ENCODE peak calls at places on chromosomes 5 and 9, in four cellular contexts. S is fibroblast of the aortic adventitia, O is tibial artery, W is neural progenitor cell. Z is an unnamed sample.

GRCh38 chr9:89606567-89607311 is 1.9 kb downstream of the GADD45G start:
- DNase-seq in O (peak), S (peak), W (peak), Z (no peak)

GRCh38 chr9:125867752-125868400 is 120.7 kb downstream of the PBX3 start:
- DNase-seq in S (peak), O (no peak), W (no peak), Z (no peak)

GRCh38 chr9:77909306-77909705 is 122.3 kb downstream of the GNAQ start:
- DNase-seq in O (no peak), W (no peak), S (no peak), Z (no peak)

GRCh38 chr9:91658513-91659105 is 235.0 kb upstream of the NFIL3 start:
- DNase-seq in S (no peak), O (no peak), W (no peak), Z (no peak)

GRCh38 chr5:97078958-97079357 is 63.5 kb downstream of the LIX1 start:
- DNase-seq in W (peak), O (no peak), S (peak), Z (no peak)

GRCh38 chr9:76808636-76809035 is 44.4 kb downstream of the PCA3 start:
- DNase-seq in W (no peak), O (no peak), S (no peak), Z (no peak)

GRCh38 chr9:95874989-95875304 is 544 bp upstream of the ERCC6L2 start:
- DNase-seq in S (no peak), W (peak), O (peak), Z (no peak)

GRCh38 chr9:107280543-107280942 is 2.5 kb upstream of the RAD23B start:
- DNase-seq in O (no peak), S (no peak), W (no peak), Z (no peak)

GRCh38 chr9:82570226-82570625 is 492.7 kb downstream of the RASEF start:
- DNase-seq in S (no peak), O (no peak), W (no peak), Z (no peak)

GRCh38 chr9:104992696-104993095 is 64.7 kb upstream of the ABCA1 start:
- DNase-seq in S (peak), O (no peak), W (no peak), Z (peak)

GRCh38 chr9:70218767-70219166 is 40.0 kb upstream of the SMC5 start:
- DNase-seq in O (no peak), W (no peak), S (peak), Z (peak)

GRCh38 chr9:125752070-125752628 is 5.0 kb downstream of the PBX3 start:
- DNase-seq in W (peak), S (no peak), O (no peak), Z (peak)

GRCh38 chr5:1059884-1060263 is 51.3 kb downstream of the NKD2 start:
- DNase-seq in W (no peak), O (no peak), S (no peak), Z (no peak)

GRCh38 chr5:127942246-127943060 is 141.1 kb upstream of the SLC12A2 start:
- DNase-seq in W (no peak), O (no peak), S (no peak), Z (peak)

GRCh38 chr5:151885138-151885908 is 39.3 kb downstream of the GLRA1 start:
- DNase-seq in O (no peak), W (no peak), S (no peak), Z (no peak)

GRCh38 chr5:16574789-16575785 is 41.7 kb downstream of the RETREG1 start:
- DNase-seq in S (peak), O (peak), W (peak), Z (peak)

GRCh38 chr9:121974421-121974820 is 118.7 kb downstream of the TTLL11 start:
- DNase-seq in S (no peak), W (no peak), O (no peak), Z (no peak)

GRCh38 chr9:132644251-132644650 is 25.5 kb downstream of the DDX31 start:
- DNase-seq in W (peak), O (no peak), S (no peak), Z (no peak)

GRCh38 chr5:110852541-110852940 is 113.7 kb downstream of the SLC25A46 start:
- DNase-seq in O (no peak), S (no peak), W (no peak), Z (no peak)

GRCh38 chr5:6649186-6649585 is 15.9 kb downstream of the SRD5A1 start:
- DNase-seq in O (no peak), W (peak), S (no peak), Z (no peak)

GRCh38 chr5:158979749-158980521 is 119.8 kb downstream of the EBF1 start:
- DNase-seq in W (peak), O (peak), S (peak), Z (peak)

GRCh38 chr5:114695292-114695904 is 333.5 kb downstream of the KCNN2 start:
- DNase-seq in W (no peak), O (no peak), S (no peak), Z (no peak)

GRCh38 chr5:122392844-122393243 is 80.8 kb downstream of the SNCAIP start:
- DNase-seq in O (no peak), S (peak), W (no peak), Z (no peak)

GRCh38 chr9:16458696-16459420 is 411.6 kb downstream of the BNC2 start:
- DNase-seq in O (no peak), S (peak), W (no peak), Z (peak)

GRCh38 chr5:128462330-128462729 is 75.7 kb downstream of the FBN2 start:
- DNase-seq in W (no peak), O (no peak), S (no peak), Z (no peak)

DNA sequence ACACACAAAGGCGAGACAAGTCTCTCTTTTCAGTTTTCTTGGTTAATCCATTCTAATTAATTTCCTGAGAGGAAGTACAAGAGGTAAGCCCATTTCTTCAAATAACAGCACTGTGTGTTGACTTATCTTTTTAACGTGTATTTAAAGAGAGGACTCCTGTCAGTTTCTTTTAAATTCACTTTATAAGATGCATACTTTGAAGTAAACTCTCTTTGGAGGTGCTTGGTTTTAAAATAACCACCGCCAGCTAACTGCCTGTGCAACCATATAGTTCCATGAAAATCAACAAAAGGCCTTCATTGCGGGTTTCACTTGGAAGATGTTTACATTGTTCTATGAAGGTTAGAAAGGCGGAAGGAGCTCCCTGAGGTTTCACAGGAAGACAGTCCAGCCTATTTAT is 13.1 kb upstream of the SERINC5 start:
- DNase-seq in O (no peak), S (no peak), W (peak), Z (no peak)
- H3K4me3 ChIP-seq in O (no peak), S (no peak), W (no peak), Z (no peak)

GRCh38 chr9:1052908-1053590 is 2.9 kb downstream of the DMRT2 start:
- DNase-seq in W (no peak), O (no peak), S (no peak), Z (no peak)

GRCh38 chr9:1051286-1052118 is 1.3 kb downstream of the DMRT2 start:
- DNase-seq in W (peak), O (no peak), S (no peak), Z (no peak)

GRCh38 chr9:1050125-1050895 is at the start of gene DMRT2:
- DNase-seq in W (no peak), O (peak), S (peak), Z (peak)

GRCh38 chr9:1053848-1054365 is 3.8 kb downstream of the DMRT2 start:
- DNase-seq in O (no peak), S (no peak), W (no peak), Z (no peak)

DNA sequence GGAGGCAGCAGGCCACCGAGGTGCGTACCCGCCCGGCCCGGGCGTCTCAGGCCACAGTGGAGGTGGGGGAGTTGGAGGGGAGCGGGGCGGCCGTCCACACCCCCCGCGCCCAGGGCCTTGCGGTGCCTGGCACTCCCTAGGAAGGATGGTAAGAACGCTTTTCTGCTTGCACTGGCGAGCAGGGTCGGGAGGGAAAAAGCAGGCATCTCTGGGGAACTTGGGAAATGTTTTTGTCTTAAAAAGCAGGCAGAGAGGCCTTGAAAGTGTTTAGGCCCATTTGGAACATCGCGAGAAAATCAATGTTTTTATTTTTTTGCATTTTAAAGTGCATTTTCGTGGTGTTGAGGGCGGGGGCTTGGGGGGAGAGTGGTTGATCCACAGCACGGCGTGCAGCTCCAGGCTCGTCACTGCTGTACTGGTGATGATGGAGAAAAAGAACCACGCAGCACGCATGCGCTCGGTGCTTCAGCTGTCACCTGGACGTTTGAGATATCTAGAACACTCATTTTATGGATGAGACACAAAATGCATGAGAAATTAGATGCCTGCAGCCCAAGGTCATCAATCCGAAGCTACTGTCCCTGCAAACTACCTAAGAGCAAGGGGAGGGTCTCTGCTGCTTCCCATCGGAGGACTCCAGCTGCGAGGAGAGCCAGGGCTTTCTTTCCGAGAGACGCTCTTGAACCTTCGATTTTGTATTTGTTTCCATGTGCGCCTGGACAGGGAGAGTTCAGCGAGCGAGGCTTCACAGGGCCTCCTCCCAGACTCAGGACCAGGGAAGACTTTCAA is 2.2 kb downstream of the DMRT2 start:
- DNase-seq in O (no peak), S (no peak), W (no peak), Z (no peak)
- TF ChIP-seq CTCF in O (no peak), S (no peak), W (no peak), Z (no peak)

DNA sequence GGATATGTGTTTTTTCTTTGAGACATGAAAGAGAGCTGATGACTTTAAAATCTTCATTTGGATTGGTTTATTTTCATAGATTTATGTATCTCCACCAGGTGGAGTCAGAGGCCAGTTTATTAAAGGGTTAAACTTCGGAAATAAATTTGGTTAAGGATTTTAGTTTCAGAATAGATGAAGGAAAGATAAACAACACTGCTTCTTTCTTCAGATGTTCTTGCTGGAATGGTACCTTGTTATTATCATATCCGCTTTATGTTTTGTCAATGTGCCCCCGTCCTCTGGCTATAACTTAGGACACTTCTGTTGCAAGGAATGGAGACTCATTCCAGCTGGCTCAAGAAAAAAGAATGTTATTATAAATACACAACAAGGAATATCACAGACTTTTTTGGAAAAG is 81.2 kb downstream of the ALDH1A1 start:
- DNase-seq in W (peak), O (no peak), S (peak), Z (peak)
- H3K4me3 ChIP-seq in W (no peak), O (no peak), S (peak), Z (no peak)

GRCh38 chr5:124182133-124182532 is 564.3 kb downstream of the ZNF608 start:
- DNase-seq in W (no peak), S (no peak), O (no peak), Z (no peak)
- TF ChIP-seq CTCF in W (no peak), S (no peak), O (no peak), Z (no peak)

GRCh38 chr9:129498451-129499376 is 122.2 kb downstream of the C9orf50 start:
- DNase-seq in O (no peak), S (no peak), W (no peak), Z (no peak)
- H3K4me3 ChIP-seq in O (peak), S (peak), W (no peak), Z (peak)

DNA sequence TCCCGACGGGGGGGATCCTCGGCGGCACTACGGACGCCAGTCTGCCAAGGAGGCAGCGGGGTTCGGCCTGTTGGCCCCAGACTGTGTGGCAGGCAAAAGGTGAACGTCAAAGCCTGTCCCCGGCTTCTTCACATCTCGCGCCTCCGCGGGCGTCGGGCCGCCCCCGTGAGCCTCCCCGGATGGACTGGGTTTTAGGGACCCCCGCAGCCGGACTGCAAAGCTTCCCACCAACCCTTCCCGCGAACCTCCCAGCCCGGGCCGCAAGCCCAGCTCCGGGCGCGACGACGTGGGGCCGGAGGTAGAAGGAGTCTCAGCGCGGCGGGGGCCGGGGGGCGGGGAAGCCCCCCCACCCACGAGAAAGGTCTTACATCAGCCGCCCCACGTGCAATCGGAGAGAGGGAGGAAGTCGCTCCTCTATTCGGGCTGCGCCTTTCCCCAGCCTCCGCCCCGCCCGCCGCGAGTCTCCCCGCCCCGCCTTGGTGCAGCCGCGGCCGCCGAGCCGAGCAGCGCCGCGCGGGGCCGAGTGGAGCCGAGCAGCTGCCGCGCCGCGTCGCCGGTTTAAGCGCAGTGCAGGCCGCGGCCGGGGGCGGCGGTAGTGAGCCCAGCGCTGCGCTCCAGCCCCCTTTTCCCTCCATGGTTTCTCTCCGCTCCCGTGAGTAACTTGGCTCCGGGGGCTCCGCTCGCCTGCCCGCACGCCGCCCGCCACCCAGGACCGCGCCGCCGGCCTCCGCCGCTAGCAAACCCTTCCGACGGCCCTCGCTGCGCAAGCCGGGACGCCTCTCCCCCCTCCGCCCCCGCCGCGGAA is at the start of gene ANP32B:
- DNase-seq in S (peak), O (peak), W (peak), Z (peak)
- TF ChIP-seq CTCF in S (peak), O (peak), W (peak), Z (peak)

GRCh38 chr9:110066929-110067716 is 140.8 kb downstream of the C9orf152 start:
- DNase-seq in W (no peak), S (peak), O (no peak), Z (no peak)

GRCh38 chr9:110073356-110073666 is 134.6 kb downstream of the C9orf152 start:
- DNase-seq in W (no peak), S (no peak), O (no peak), Z (no peak)

GRCh38 chr9:110072597-110073355 is 135.2 kb downstream of the C9orf152 start:
- DNase-seq in O (no peak), S (no peak), W (peak), Z (no peak)

GRCh38 chr9:110068212-110068611 is 139.7 kb downstream of the C9orf152 start:
- DNase-seq in O (no peak), S (no peak), W (no peak), Z (no peak)

GRCh38 chr9:110069326-110070248 is 138.4 kb downstream of the C9orf152 start:
- DNase-seq in O (peak), W (no peak), S (peak), Z (peak)
- H3K4me3 ChIP-seq in O (no peak), W (no peak), S (peak), Z (no peak)

DNA sequence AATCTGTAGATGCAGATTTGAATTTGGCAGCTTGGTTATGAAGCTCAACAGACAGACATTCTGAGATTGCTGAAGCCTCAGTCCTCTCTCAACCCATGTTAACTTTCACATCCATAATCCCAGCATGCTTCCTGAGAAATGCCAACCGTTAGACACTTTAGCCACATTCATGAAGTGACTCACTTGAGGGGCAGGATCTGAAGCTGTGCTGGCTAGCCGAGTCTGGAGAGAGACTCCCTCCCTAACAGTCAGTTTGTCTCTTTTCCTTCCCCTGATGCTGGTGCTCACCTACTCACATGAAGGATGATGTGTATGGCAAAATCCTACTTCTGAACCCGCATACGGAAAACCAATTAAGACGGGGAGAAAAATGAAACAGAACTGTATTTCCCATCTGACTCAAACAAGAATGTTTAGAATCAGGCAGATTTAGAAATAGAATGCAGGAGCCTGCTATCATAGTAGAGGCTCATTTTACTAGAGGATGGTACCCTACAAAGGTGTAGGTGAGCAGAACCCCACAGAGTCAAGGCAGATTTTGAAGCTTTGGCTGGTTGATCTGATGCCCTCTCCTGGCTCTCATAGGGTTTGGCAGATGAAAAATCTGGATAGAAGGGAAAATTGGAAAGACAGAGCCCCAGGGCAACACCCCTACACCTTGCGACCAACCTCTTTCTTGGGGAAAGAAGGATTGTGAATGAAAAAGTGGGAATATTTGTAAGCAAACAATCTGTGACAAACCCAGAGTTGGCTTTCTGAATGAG is 150.9 kb upstream of the LHFPL2 start:
- DNase-seq in O (no peak), W (no peak), S (peak), Z (peak)
- TF ChIP-seq CTCF in O (no peak), W (no peak), S (peak), Z (peak)

GRCh38 chr9:133738039-133738805 is at the start of gene SARDH:
- DNase-seq in S (peak), O (peak), W (peak), Z (peak)
- H3K4me3 ChIP-seq in S (peak), O (peak), W (peak), Z (peak)